ENCODE peak calls at places on chromosomes 1 and 21, in eight cellular contexts. O is activated naive CD4-positive, alpha-beta T cell; Z is fibroblast of lung; F is HAP-1; D is NCI-H2081; M is astrocyte; L is lower lobe of right lung; G is EL. B is an unnamed sample.

GRCh38 chr1:184056921-184057496 is 5.5 kb downstream of the TSEN15 start:
- DNase-seq in L (no peak), Z (peak; percentile 87), F (peak; percentile 66), G (peak; percentile 91), D (no peak), O (no peak), M (peak; percentile 85), B (no peak)

GRCh38 chr21:33042812-33043211 is 17.1 kb downstream of the OLIG2 start:
- DNase-seq in D (no peak), M (peak; percentile 93), Z (peak; percentile 93), G (peak; percentile 93), F (no peak), L (no peak), O (no peak), B (no peak)

GRCh38 chr21:20728691-20729090 is 269.5 kb upstream of the NCAM2 start:
- DNase-seq in G (no peak), M (no peak), F (no peak), D (no peak), L (no peak), Z (no peak), O (no peak), B (no peak)

GRCh38 chr1:42177551-42177981 is 13.0 kb upstream of the GUCA2A start:
- DNase-seq in O (no peak), Z (peak; percentile 90), D (peak; percentile 41), M (peak; percentile 88), F (no peak), L (peak; percentile 76), G (peak; percentile 76), B (no peak)

GRCh38 chr1:113856011-113856410 is 15.5 kb downstream of the PTPN22 start:
- DNase-seq in L (no peak), O (no peak), Z (no peak), D (no peak), F (no peak), G (no peak), M (no peak), B (no peak)

GRCh38 chr1:99469641-99470040 is 176.3 kb upstream of the PALMD start:
- DNase-seq in Z (peak; percentile 80), F (peak; percentile 65), M (peak; percentile 71), D (no peak), L (no peak), O (no peak), G (peak; percentile 30), B (no peak)

GRCh38 chr1:160708821-160709220 is 2.8 kb downstream of the CD48 start:
- DNase-seq in F (no peak), O (no peak), D (no peak), M (no peak), L (no peak), G (no peak), Z (no peak), B (no peak)

GRCh38 chr1:153793973-153794615 is 18.9 kb downstream of the SLC27A3 start:
- DNase-seq in F (no peak), O (no peak), Z (no peak), D (no peak), L (no peak), M (no peak), G (no peak), B (no peak)

GRCh38 chr1:229870381-229870780 is 196.7 kb upstream of the GALNT2 start:
- DNase-seq in M (no peak), O (no peak), Z (no peak), L (no peak), D (no peak), F (no peak), G (no peak), B (no peak)

GRCh38 chr1:216612291-216612690 is 110.9 kb downstream of the ESRRG start:
- DNase-seq in Z (no peak), L (no peak), F (no peak), D (no peak), O (no peak), G (no peak), M (no peak), B (no peak)

GRCh38 chr1:209880051-209880450 is 52.3 kb downstream of the UTP25 start:
- DNase-seq in Z (no peak), D (no peak), F (no peak), G (no peak), O (no peak), L (no peak), M (no peak), B (no peak)